ENCODE peak calls at places on chromosome 5, in ten cellular contexts. J is vagina, R is stomach, L is transverse colon, S is IMR-90, A is body of pancreas, P is GM12891, B is GM12892, E is tibial nerve, V is A549. T is an unnamed sample.

GRCh38 chr5:61245936-61246335 is 83.7 kb upstream of the SMIM15 start:
- DNase-seq in R (peak), J (no peak), P (no peak), A (peak), V (peak), L (peak), B (no peak), E (no peak), S (no peak), T (peak)

GRCh38 chr5:132951858-132952257 is 11.6 kb downstream of the AFF4 start:
- DNase-seq in L (no peak), S (no peak), B (no peak), J (no peak), V (no peak), E (no peak), P (no peak), R (no peak), A (no peak), T (no peak)

GRCh38 chr5:122775713-122776084 is 819 bp downstream of the SNX2 start:
- DNase-seq in S (no peak), R (no peak), B (no peak), J (no peak), E (no peak), A (no peak), V (peak), L (no peak), P (no peak), T (no peak)

GRCh38 chr5:160231789-160232342 is 2.6 kb downstream of the FABP6 start:
- DNase-seq in E (no peak), P (no peak), S (peak), V (no peak), B (no peak), L (no peak), A (no peak), R (no peak), J (no peak), T (no peak)

GRCh38 chr5:54944364-54944763 is 41.0 kb downstream of the ESM1 start:
- DNase-seq in A (peak), L (no peak), E (peak), B (no peak), P (peak), S (peak), R (no peak), V (peak), J (no peak), T (no peak)

GRCh38 chr5:6686916-6687409 is 26.3 kb upstream of the TENT4A start:
- DNase-seq in L (no peak), R (no peak), J (no peak), E (peak), B (no peak), P (no peak), S (peak), V (no peak), A (peak), T (no peak)

GRCh38 chr5:40399349-40399748 is 280.4 kb upstream of the PTGER4 start:
- DNase-seq in S (peak), E (no peak), J (no peak), R (no peak), V (no peak), L (no peak), A (no peak), B (no peak), P (no peak), T (no peak)

GRCh38 chr5:6370580-6370979 is 7.8 kb downstream of the MED10 start:
- DNase-seq in S (no peak), E (no peak), L (no peak), A (no peak), V (no peak), P (no peak), B (no peak), J (no peak), R (no peak), T (no peak)

GRCh38 chr5:35136386-35136785 is 88.6 kb upstream of the AGXT2 start:
- DNase-seq in L (no peak), A (no peak), E (no peak), P (no peak), B (no peak), J (no peak), V (peak), R (no peak), S (peak), T (peak)

GRCh38 chr5:448766-449090 is 5.8 kb downstream of the EXOC3 start:
- DNase-seq in J (no peak), S (no peak), V (no peak), E (no peak), L (no peak), B (no peak), A (no peak), R (no peak), P (no peak), T (no peak)

GRCh38 chr5:139185589-139185988 is 12.6 kb downstream of the SIL1 start:
- DNase-seq in A (no peak), E (no peak), S (no peak), J (no peak), L (no peak), V (no peak), P (no peak), B (no peak), R (no peak), T (no peak)

GRCh38 chr5:74616236-74617146 is 24.0 kb downstream of the ENC1 start:
- DNase-seq in E (no peak), B (no peak), S (no peak), V (no peak), P (no peak), L (no peak), A (peak), J (no peak), R (no peak), T (no peak)

GRCh38 chr5:59756373-59757035 is 137.0 kb downstream of the PDE4D start:
- DNase-seq in E (no peak), V (peak), R (no peak), B (no peak), S (no peak), J (no peak), L (peak), A (no peak), P (no peak), T (no peak)

GRCh38 chr5:170597109-170597741 is 93.4 kb downstream of the KCNIP1 start:
- DNase-seq in J (no peak), E (peak), B (no peak), S (peak), A (no peak), L (peak), P (no peak), V (peak), R (no peak), T (peak)

GRCh38 chr5:91418158-91418557 is 35.0 kb upstream of the ARRDC3 start:
- DNase-seq in E (no peak), R (no peak), J (no peak), S (no peak), P (no peak), B (no peak), V (peak), A (no peak), L (no peak), T (no peak)

GRCh38 chr5:17289681-17290619 is 72.5 kb downstream of the BASP1 start:
- DNase-seq in V (no peak), E (no peak), B (no peak), A (no peak), S (peak), P (no peak), L (no peak), R (no peak), J (no peak), T (no peak)

GRCh38 chr5:44719856-44720255 is 88.9 kb upstream of the MRPS30 start:
- DNase-seq in A (no peak), P (no peak), B (no peak), S (no peak), J (no peak), L (no peak), V (no peak), R (no peak), E (no peak), T (no peak)

GRCh38 chr5:51829691-51830090 is 446.4 kb downstream of the ISL1 start:
- DNase-seq in R (no peak), V (no peak), J (no peak), L (no peak), E (no peak), S (no peak), B (no peak), P (no peak), A (no peak), T (no peak)

GRCh38 chr5:171956870-171957501 is 49.5 kb downstream of the FBXW11 start:
- DNase-seq in P (no peak), B (no peak), A (no peak), L (no peak), E (no peak), S (no peak), R (no peak), V (no peak), J (no peak), T (no peak)

GRCh38 chr5:322281-322941 is 897 bp downstream of the AHRR start:
- DNase-seq in J (no peak), L (no peak), E (no peak), P (no peak), A (no peak), R (no peak), V (no peak), B (peak), S (peak), T (no peak)

GRCh38 chr5:141858084-141858765 is 20.0 kb downstream of the PCDH1 start:
- DNase-seq in L (no peak), A (no peak), V (no peak), P (no peak), J (no peak), S (no peak), B (no peak), R (peak), E (no peak), T (no peak)

GRCh38 chr5:13957032-13957645 is 12.7 kb upstream of the DNAH5 start:
- DNase-seq in J (no peak), A (peak), V (peak), B (no peak), S (peak), P (no peak), L (no peak), E (no peak), R (no peak), T (peak)

GRCh38 chr5:173499471-173500212 is 116.8 kb downstream of the BOD1 start:
- DNase-seq in V (no peak), J (peak), B (no peak), P (no peak), L (no peak), R (peak), S (no peak), A (peak), E (no peak), T (no peak)

GRCh38 chr5:13553896-13554295 is 390.6 kb downstream of the DNAH5 start:
- DNase-seq in V (peak), P (no peak), A (no peak), S (no peak), R (no peak), L (no peak), E (no peak), J (no peak), B (no peak), T (peak)

GRCh38 chr5:132762246-132763000 is 14.6 kb downstream of the SEPTIN8 start:
- DNase-seq in R (no peak), E (no peak), A (no peak), S (no peak), J (peak), P (no peak), B (no peak), V (no peak), L (peak), T (no peak)

GRCh38 chr5:131218392-131218791 is 45.5 kb upstream of the CDC42SE2 start:
- DNase-seq in V (peak), R (no peak), P (no peak), J (no peak), S (peak), B (no peak), E (no peak), A (no peak), L (no peak), T (no peak)

GRCh38 chr5:16744164-16744880 is 127.5 kb upstream of the RETREG1 start:
- DNase-seq in A (no peak), B (no peak), S (no peak), L (no peak), R (peak), J (no peak), P (no peak), E (no peak), V (no peak), T (no peak)

GRCh38 chr5:2335156-2335555 is 416.3 kb downstream of the IRX2 start:
- DNase-seq in B (no peak), L (no peak), P (no peak), A (no peak), J (no peak), V (no peak), E (no peak), R (no peak), S (no peak), T (no peak)

GRCh38 chr5:154176191-154176590 is 14.3 kb upstream of the GALNT10 start:
- DNase-seq in J (no peak), P (no peak), S (peak), E (no peak), V (no peak), B (no peak), R (no peak), A (no peak), L (no peak), T (no peak)

GRCh38 chr5:100110497-100110896 is 424.7 kb upstream of the FAM174A start:
- DNase-seq in J (no peak), B (no peak), R (no peak), E (no peak), S (no peak), P (no peak), A (no peak), V (no peak), L (no peak), T (no peak)

GRCh38 chr5:139306628-139307379 is 13.3 kb downstream of the MATR3 start:
- DNase-seq in E (no peak), V (no peak), L (no peak), J (no peak), B (no peak), S (no peak), A (no peak), R (no peak), P (no peak), T (no peak)

GRCh38 chr5:54860321-54860720 is 125.1 kb downstream of the ESM1 start:
- DNase-seq in E (no peak), L (no peak), R (no peak), S (no peak), A (no peak), V (no peak), J (no peak), P (no peak), B (no peak), T (no peak)

GRCh38 chr5:100762163-100762562 is 140.9 kb downstream of the ST8SIA4 start:
- DNase-seq in P (no peak), L (no peak), A (no peak), J (no peak), E (no peak), S (peak), V (no peak), R (no peak), B (no peak), T (no peak)

GRCh38 chr5:80763873-80764647 is 109.3 kb upstream of the DHFR start:
- DNase-seq in A (no peak), E (no peak), J (no peak), B (no peak), V (no peak), R (no peak), S (peak), L (no peak), P (no peak), T (no peak)

GRCh38 chr5:180499684-180500083 is 5.5 kb downstream of the CNOT6 start:
- DNase-seq in J (no peak), E (no peak), S (no peak), R (no peak), B (no peak), L (no peak), P (no peak), V (no peak), A (no peak), T (no peak)

GRCh38 chr5:124148574-124148973 is 597.9 kb downstream of the ZNF608 start:
- DNase-seq in L (no peak), E (no peak), S (no peak), R (no peak), P (no peak), B (no peak), J (no peak), A (peak), V (no peak), T (no peak)

GRCh38 chr5:158492850-158493249 is 606.9 kb downstream of the EBF1 start:
- DNase-seq in J (no peak), L (no peak), E (no peak), A (no peak), S (no peak), R (no peak), V (no peak), P (no peak), B (no peak), T (no peak)

GRCh38 chr5:91332267-91333044 is 50.7 kb downstream of the ARRDC3 start:
- DNase-seq in E (no peak), P (no peak), J (no peak), S (peak), B (no peak), R (no peak), V (peak), L (no peak), A (no peak), T (peak)

GRCh38 chr5:179326176-179326997 is 18.9 kb downstream of the ADAMTS2 start:
- DNase-seq in L (peak), A (peak), P (no peak), R (no peak), E (peak), B (no peak), S (peak), J (peak), V (no peak), T (no peak)

DNA sequence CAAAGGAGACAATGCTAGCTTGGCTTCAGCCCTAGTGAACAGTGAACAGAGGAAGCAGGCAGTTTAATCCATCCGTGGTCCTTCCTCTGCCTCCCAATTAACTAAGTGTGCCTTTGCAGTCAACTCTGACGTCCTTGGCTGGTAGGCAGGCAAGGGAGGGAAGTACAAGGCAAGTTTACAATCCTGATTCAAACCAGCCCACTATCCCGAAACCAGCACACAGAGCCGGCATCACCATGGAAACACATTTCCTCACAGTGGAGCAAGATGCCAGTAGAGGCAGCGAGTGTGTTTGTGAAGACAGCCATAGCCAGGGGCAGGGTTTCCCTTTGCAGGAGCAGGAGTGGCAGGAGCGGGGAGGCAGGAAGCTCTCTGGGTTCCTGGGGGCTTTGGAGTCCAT is 73.9 kb downstream of the GOLPH3 start:
- DNase-seq in A (no peak), V (no peak), J (no peak), E (no peak), L (no peak), P (no peak), B (no peak), S (no peak), R (no peak), T (no peak)
- TF ChIP-seq POLR2A in A (no peak), V (no peak), J (no peak), E (no peak), L (no peak), P (no peak), B (no peak), S (no peak), R (no peak), T (no peak)

DNA sequence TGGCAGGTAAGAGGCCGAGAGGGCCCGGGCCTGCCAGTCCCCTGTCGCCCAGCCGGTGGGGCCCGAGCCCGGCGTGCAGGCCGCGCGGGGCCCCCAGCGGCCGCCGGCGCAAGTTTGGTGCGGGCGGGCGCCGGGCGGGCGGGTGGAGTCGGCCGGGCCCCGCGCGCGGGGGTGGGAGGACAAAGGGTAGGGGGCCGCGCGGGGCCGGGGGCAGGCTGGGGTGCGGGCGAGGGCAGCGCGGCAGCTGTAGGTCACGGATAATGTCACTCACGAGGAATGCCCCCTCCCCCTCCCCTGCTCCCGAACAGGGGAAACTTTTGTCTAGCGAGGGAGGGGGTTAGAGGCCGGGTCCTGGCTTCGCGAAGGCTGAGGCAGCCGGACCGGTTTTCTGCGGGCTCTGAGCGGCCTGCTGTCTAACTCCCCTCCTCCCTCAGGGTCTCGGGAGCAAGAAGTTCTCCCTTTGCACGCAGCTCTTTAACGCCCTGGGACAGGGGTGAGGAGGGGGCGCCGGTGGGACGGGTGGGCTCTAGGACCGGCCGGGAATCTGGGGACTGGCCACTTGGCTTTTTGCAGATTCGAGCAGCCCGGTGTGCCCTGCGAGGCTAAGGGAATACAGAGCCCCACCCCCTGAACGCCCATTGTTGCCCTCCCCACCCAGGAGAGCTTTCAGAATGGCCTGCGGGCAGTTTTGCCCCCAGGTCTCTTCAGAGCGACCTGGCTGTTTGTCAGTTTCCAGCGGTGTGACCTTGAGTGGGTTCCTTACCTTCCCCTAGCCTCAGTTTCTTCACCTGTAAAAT is 21.3 kb upstream of the NDST1 start:
- DNase-seq in B (peak), E (peak), R (peak), A (peak), J (no peak), L (peak), V (peak), P (peak), S (peak), T (no peak)
- TF ChIP-seq POLR2A in B (no peak), E (no peak), R (no peak), A (no peak), J (no peak), L (no peak), V (no peak), P (no peak), S (no peak), T (no peak)

GRCh38 chr5:53109436-53110127 is at the start of gene MOCS2:
- DNase-seq in V (peak), P (peak), S (peak), B (peak), A (peak), R (peak), J (peak), E (peak), L (peak), T (peak)
- TF ChIP-seq POLR2A in V (peak), P (peak), S (peak), B (peak), A (peak), R (no peak), J (no peak), E (peak), L (peak), T (peak)

GRCh38 chr5:31553863-31554262 is 21.8 kb downstream of the C5orf22 start:
- DNase-seq in E (no peak), J (no peak), S (peak), A (no peak), L (no peak), V (no peak), R (no peak), B (no peak), P (no peak), T (no peak)
- TF ChIP-seq POLR2A in E (no peak), J (no peak), S (no peak), A (no peak), L (no peak), V (no peak), R (no peak), B (no peak), P (no peak), T (no peak)

GRCh38 chr5:150394912-150395689 is 17.6 kb downstream of the CD74 start:
- DNase-seq in V (no peak), P (no peak), J (no peak), S (no peak), E (no peak), R (no peak), A (no peak), L (no peak), B (no peak), T (no peak)
- TF ChIP-seq POLR2A in V (no peak), P (no peak), J (no peak), S (no peak), E (no peak), R (no peak), A (no peak), L (no peak), B (peak), T (no peak)

T was measured in H54.